ENCODE peak calls at places on chromosomes 2 and 18, in four cellular contexts. T, M, S and O are unnamed samples.

GRCh38 chr18:21243041-21243431 is 1.0 kb downstream of the GREB1L start:
- DNase-seq in M (no peak), T (peak; percentile 48), S (no peak), O (no peak)

GRCh38 chr2:63056309-63057065 is 5.9 kb downstream of the OTX1 start:
- DNase-seq in M (no peak), S (no peak), T (peak; percentile 34), O (no peak)

GRCh38 chr2:19899853-19900525 is 1.8 kb downstream of the TTC32 start:
- DNase-seq in T (no peak), M (no peak), S (no peak), O (no peak)

GRCh38 chr2:172878260-172878659 is 142.6 kb downstream of the RAPGEF4 start:
- DNase-seq in T (no peak), S (no peak), M (peak; percentile 69), O (no peak)

GRCh38 chr18:73782405-73782804 is 365.2 kb downstream of the FBXO15 start:
- DNase-seq in S (no peak), T (no peak), M (no peak), O (no peak)

GRCh38 chr18:48997681-48997984 is 46.9 kb upstream of the SMAD7 start:
- DNase-seq in T (peak; percentile 96), M (no peak), S (no peak), O (no peak)

GRCh38 chr2:186309901-186310300 is 176.2 kb upstream of the ZC3H15 start:
- DNase-seq in T (no peak), S (no peak), M (peak; percentile 51), O (no peak)

GRCh38 chr2:25332571-25332970 is 9.2 kb downstream of the DNMT3A start:
- DNase-seq in S (peak; percentile 61), T (no peak), M (no peak), O (no peak)

GRCh38 chr2:38702413-38702812 is 36.5 kb downstream of the GALM start:
- DNase-seq in T (no peak), S (no peak), M (peak; percentile 95), O (no peak)

GRCh38 chr2:63663013-63663864 is 74.5 kb downstream of the MDH1 start:
- DNase-seq in T (no peak), M (peak; percentile 28), S (no peak), O (no peak)

GRCh38 chr2:34012728-34013302 is 413.7 kb upstream of the FAM98A start:
- DNase-seq in M (peak; percentile 23), T (peak; percentile 84), S (peak; percentile 35), O (no peak)

GRCh38 chr2:55136138-55136541 is 85.9 kb upstream of the RTN4 start:
- DNase-seq in T (no peak), M (no peak), S (no peak), O (no peak)

GRCh38 chr2:40405440-40405839 is 46.5 kb downstream of the SLC8A1 start:
- DNase-seq in M (peak; percentile 63), T (no peak), S (no peak), O (no peak)

GRCh38 chr18:80171190-80171872 is 62.3 kb downstream of the ADNP2 start:
- DNase-seq in S (peak; percentile 65), M (peak; percentile 69), T (peak; percentile 36), O (no peak)

GRCh38 chr18:6566338-6566911 is 151.7 kb upstream of the L3MBTL4 start:
- DNase-seq in M (no peak), T (no peak), S (no peak), O (no peak)

GRCh38 chr18:48866028-48866733 is 84.6 kb downstream of the SMAD7 start:
- DNase-seq in S (peak; percentile 58), T (no peak), M (peak; percentile 85), O (no peak)

GRCh38 chr2:151029406-151030157 is 232.1 kb downstream of the RBM43 start:
- DNase-seq in T (no peak), M (peak; percentile 91), S (no peak), O (no peak)

GRCh38 chr2:196961889-196962288 is 35.4 kb upstream of the PGAP1 start:
- DNase-seq in T (no peak), S (no peak), M (no peak), O (no peak)

GRCh38 chr2:29878898-29879297 is 42.5 kb downstream of the ALK start:
- DNase-seq in S (no peak), M (no peak), T (no peak), O (no peak)

GRCh38 chr2:8547284-8548064 is 134.4 kb upstream of the ID2 start:
- DNase-seq in T (no peak), S (no peak), M (no peak), O (no peak)

GRCh38 chr2:166899676-166900075 is 11.4 kb downstream of the XIRP2 start:
- DNase-seq in T (no peak), M (no peak), S (no peak), O (no peak)

GRCh38 chr2:240240017-240240416 is 99.6 kb upstream of the OTOS start:
- DNase-seq in T (no peak), S (no peak), M (no peak), O (no peak)

GRCh38 chr2:238974510-238975166 is 126.8 kb downstream of the TWIST2 start:
- DNase-seq in S (no peak), M (peak; percentile 92), T (no peak), O (no peak)

GRCh38 chr18:57950542-57950941 is 93.5 kb upstream of the NEDD4L start:
- DNase-seq in M (no peak), S (no peak), T (no peak), O (no peak)

GRCh38 chr18:12239426-12239825 is 14.7 kb upstream of the CIDEA start:
- DNase-seq in T (no peak), S (no peak), M (peak; percentile 31), O (no peak)

GRCh38 chr2:226643550-226644275 is 155.9 kb downstream of the IRS1 start:
- DNase-seq in M (no peak), S (no peak), T (peak; percentile 24), O (no peak)

GRCh38 chr18:67001052-67001451 is 397.2 kb upstream of the CDH19 start:
- DNase-seq in M (no peak), S (no peak), T (no peak), O (no peak)

GRCh38 chr2:124520953-124521352 is 495.9 kb downstream of the CNTNAP5 start:
- DNase-seq in T (no peak), M (no peak), S (no peak), O (no peak)

DNA sequence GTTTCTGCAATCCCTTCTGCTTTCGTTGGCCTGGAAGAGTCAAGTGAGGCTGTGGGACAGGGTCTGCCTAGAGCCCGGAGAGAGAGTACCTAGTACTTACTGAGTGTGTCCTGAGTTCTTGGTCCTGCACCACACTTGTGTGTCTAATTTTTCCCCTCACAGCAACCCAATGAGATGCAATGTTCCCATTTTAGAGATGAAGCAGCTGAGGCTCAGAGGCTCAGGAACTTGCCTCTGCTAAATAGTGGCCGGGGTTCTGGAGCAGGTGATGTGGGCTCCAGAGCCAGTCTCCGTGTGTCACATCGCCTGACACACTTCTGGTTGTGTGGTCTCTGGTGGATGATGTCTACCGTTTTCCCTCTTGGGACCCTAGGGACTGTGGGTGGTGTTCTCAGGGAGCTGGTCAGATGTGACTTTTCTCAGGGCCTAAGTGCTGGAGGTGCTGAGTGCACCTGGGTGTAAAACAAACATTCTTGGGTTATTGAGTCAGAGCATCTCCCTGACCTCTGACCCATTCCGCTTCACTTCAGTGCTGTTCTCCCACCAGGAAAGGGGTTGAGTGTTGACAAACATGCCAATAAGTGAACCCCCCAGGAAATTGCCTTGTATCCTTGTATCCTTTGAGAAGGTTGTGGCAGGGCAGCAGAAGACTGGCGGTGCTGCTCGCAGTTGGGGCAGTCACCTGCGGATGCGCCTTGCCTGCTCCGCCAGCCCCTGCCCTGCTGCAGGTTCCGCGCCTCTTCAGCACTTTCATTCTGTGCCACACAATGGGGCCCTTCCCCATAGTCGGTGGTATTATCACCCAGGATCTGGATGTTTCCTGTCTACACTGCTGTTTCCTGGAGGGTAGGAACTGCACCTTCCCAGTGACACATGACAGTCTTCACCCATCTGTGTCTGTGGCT is 32.1 kb downstream of the HK2 start:
- DNase-seq in M (no peak), T (no peak), S (no peak), O (no peak)
- H3K36me3 ChIP-seq in M (peaks cover 30% of the 10 kb centered on the region), T (peaks cover 8% of the 10 kb centered on the region), S (peaks cover 21% of the 10 kb centered on the region), O (no peaks in the 10 kb centered on the region)

DNA sequence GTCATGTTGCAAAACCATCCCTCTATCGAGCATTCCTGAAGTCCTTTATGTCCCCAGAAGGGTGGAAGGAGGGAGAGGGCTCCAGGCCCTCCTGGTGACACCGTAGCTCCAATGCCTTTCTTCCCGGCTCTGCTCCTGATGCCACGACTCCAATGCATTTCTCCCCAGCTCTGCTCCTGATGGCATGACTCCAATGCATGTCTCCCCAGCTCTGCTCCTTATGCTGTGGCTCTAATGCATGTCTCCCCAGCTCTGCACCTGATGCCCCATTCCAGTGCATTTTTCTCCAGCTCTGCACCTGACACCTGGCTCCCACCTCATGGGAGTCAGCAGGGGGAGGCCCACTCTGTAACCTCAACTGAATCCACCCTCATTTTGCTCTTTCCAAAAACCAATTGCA is 153.0 kb upstream of the SALL3 start:
- DNase-seq in S (no peak), M (no peak), T (no peak), O (no peak)
- H3K36me3 ChIP-seq in S (no peaks in the 10 kb centered on the region), M (no peaks in the 10 kb centered on the region), T (no peaks in the 10 kb centered on the region), O (no peaks in the 10 kb centered on the region)

GRCh38 chr2:86211796-86212188 is 12.5 kb downstream of the MRPL35 start:
- DNase-seq in M (no peak), T (no peak), S (no peak), O (no peak)

GRCh38 chr2:86214503-86214832 is 15.2 kb downstream of the MRPL35 start:
- DNase-seq in S (no peak), T (no peak), M (no peak), O (no peak)

GRCh38 chr2:86213056-86213455 is 13.8 kb downstream of the MRPL35 start:
- DNase-seq in M (no peak), T (no peak), S (no peak), O (no peak)

GRCh38 chr2:86213699-86214502 is 14.6 kb downstream of the MRPL35 start:
- DNase-seq in S (no peak), M (peak; percentile 29), T (no peak), O (no peak)

DNA sequence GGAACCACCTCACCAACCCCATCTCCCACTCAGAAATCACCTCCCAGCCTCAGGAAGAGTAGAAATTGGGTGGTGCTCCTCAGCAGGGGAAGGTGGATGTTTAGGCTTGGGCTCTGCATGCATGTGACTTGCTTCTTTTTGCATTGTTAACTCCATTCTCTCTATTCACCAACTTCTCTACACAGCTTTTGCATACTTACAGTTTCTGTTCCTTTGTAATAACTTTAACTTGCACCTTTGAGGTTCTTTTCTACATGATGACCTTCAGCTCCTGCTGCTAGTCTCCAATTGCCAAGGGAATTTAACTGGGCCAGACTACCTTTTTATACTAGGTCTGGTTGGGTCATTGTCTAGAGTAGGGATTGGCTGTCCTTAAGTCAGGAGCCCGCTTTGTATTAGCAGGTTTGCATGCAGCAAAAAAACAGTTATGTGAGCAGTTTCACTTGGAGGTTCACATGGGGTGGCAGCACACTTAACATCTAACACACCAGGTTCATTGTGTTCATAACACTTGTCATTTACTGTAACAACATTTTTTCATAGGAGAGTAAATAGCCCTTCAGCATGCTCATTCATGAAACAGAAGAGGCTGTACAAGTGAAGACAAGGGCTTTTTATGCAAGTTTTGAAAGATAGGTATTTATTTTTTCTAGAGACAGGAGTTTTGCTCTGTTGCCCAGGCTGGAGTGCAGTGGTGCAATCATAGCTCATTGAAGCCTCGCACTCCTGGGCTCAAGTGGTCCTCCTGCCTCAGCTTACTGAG is 12.0 kb downstream of the MRPL35 start:
- DNase-seq in M (no peak), S (no peak), T (no peak), O (no peak)
- H3K36me3 ChIP-seq in M (peaks cover 33% of the 10 kb centered on the region), S (peaks cover 83% of the 10 kb centered on the region), T (peaks cover 64% of the 10 kb centered on the region), O (peaks cover 83% of the 10 kb centered on the region)

GRCh38 chr2:128178144-128178649 is 87.2 kb downstream of the UGGT1 start:
- DNase-seq in S (no peak), T (no peak), M (no peak), O (no peak)
- H3K36me3 ChIP-seq in S (peaks cover 100% of the 10 kb centered on the region), T (peaks cover 71% of the 10 kb centered on the region), M (peaks cover 29% of the 10 kb centered on the region), O (peaks cover 8% of the 10 kb centered on the region)